ENCODE peak calls at places on chromosomes 4 and X, in seven cellular contexts. K is NCI-H460, X is psoas muscle, L is retina, C is OCI-M1, O is pulmonary artery endothelial cell, H is naive B cell. Y is an unnamed sample.

GRCh38 chr4:173288698-173289350 is 45.3 kb downstream of the HMGB2 start:
- DNase-seq in L (no peak), H (no peak), K (no peak), X (no peak), O (no peak), C (no peak), Y (no peak)

GRCh38 chr4:183797445-183798248 is 107.5 kb upstream of the STOX2 start:
- DNase-seq in H (no peak), O (no peak), X (peak), C (no peak), K (no peak), L (peak), Y (no peak)

GRCh38 chr4:73726000-73726399 is 14.4 kb upstream of the CXCL8 start:
- DNase-seq in C (no peak), O (peak), X (no peak), L (no peak), K (peak), H (no peak), Y (no peak)

GRCh38 chr4:152679414-152680281 is at the start of gene TMEM154:
- DNase-seq in L (peak), K (peak), C (peak), X (peak), H (peak), O (peak), Y (peak)

GRCh38 chr4:104693601-104694201 is 199.0 kb upstream of the CXXC4 start:
- DNase-seq in H (no peak), O (no peak), X (no peak), L (no peak), K (no peak), C (peak), Y (no peak)

GRCh38 chrX:65879977-65880799 is 159.7 kb downstream of the VSIG4 start:
- DNase-seq in K (no peak), L (no peak), C (peak), X (no peak), H (no peak), O (no peak), Y (no peak)

GRCh38 chrX:11464836-11465458 is 171.7 kb downstream of the AMELX start:
- DNase-seq in L (no peak), H (no peak), X (no peak), K (no peak), C (peak), O (no peak), Y (no peak)

GRCh38 chr4:3128058-3128457 is 53.6 kb downstream of the HTT start:
- DNase-seq in O (no peak), H (no peak), C (no peak), X (no peak), L (no peak), K (no peak), Y (no peak)

GRCh38 chr4:74032064-74032463 is 6.4 kb downstream of the CXCL3 start:
- DNase-seq in X (no peak), C (no peak), L (no peak), H (no peak), K (no peak), O (peak), Y (no peak)

GRCh38 chrX:12974797-12975669 is at the start of gene TMSB4X:
- DNase-seq in C (peak), L (peak), O (no peak), H (peak), K (peak), X (peak), Y (peak)

GRCh38 chrX:24478516-24478915 is 13.4 kb downstream of the PDK3 start:
- DNase-seq in C (no peak), H (no peak), K (no peak), X (no peak), L (no peak), O (no peak), Y (no peak)

GRCh38 chrX:4091046-4091760 is 377.8 kb upstream of the PRKX start:
- DNase-seq in C (no peak), X (no peak), L (no peak), K (no peak), H (no peak), O (no peak), Y (no peak)

GRCh38 chr4:41217373-41217772 is 3.0 kb upstream of the APBB2 start:
- DNase-seq in K (no peak), X (no peak), H (no peak), C (no peak), O (no peak), L (no peak), Y (no peak)

GRCh38 chr4:184375027-184375426 is 99.3 kb downstream of the IRF2 start:
- DNase-seq in X (no peak), O (no peak), C (no peak), L (no peak), K (no peak), H (no peak), Y (no peak)

GRCh38 chr4:119025916-119026661 is 109.5 kb upstream of the MYOZ2 start:
- DNase-seq in L (no peak), K (peak), X (no peak), H (no peak), C (peak), O (no peak), Y (peak)

GRCh38 chr4:156695163-156695562 is 276.4 kb downstream of the PDGFC start:
- DNase-seq in K (no peak), L (no peak), C (no peak), O (no peak), X (no peak), H (no peak), Y (no peak)

GRCh38 chr4:119303587-119304305 is 18.2 kb downstream of the FABP2 start:
- DNase-seq in L (no peak), O (no peak), K (no peak), X (no peak), C (no peak), H (no peak), Y (no peak)

GRCh38 chr4:110629214-110629754 is 6.4 kb upstream of the PITX2 start:
- DNase-seq in O (no peak), K (no peak), H (no peak), L (no peak), C (no peak), X (no peak), Y (no peak)

GRCh38 chr4:22514001-22514400 is 1.9 kb downstream of the ADGRA3 start:
- DNase-seq in X (no peak), O (no peak), C (no peak), K (no peak), L (no peak), H (no peak), Y (no peak)

Y was measured in heart right ventricle.